ENCODE peak calls at places on chromosomes 6 and 20, in seven cellular contexts. N is epithelial cell of prostate; C is left lung; V is suprapubic skin; A is fibroblast of the aortic adventitia; W is EL; Y is activated CD8-positive, alpha-beta memory T cell treated with anti-CD3 and anti-CD28 coated beads for 4 hours. S is an unnamed sample.
A peak's percentile ranks its signal among the peaks of the same experiment; 100 is the strongest.

GRCh38 chr20:1477896-1478490 is 11.3 kb upstream of the NSFL1C start:
- DNase-seq in Y (no peak), A (no peak), V (no peak), C (no peak), N (no peak), W (no peak), S (no peak)

GRCh38 chr6:159233365-159234101 is 64.3 kb downstream of the FNDC1 start:
- DNase-seq in W (no peak), C (no peak), Y (no peak), N (no peak), A (no peak), V (no peak), S (no peak)

GRCh38 chr6:169159331-169159730 is 94.3 kb downstream of the THBS2 start:
- DNase-seq in V (no peak), C (no peak), Y (no peak), N (no peak), A (no peak), W (no peak), S (no peak)

GRCh38 chr6:167839755-167840154 is 13.0 kb downstream of the AFDN start:
- DNase-seq in C (no peak), Y (no peak), V (no peak), N (no peak), A (no peak), W (no peak), S (no peak)

GRCh38 chr6:109373333-109373732 is 8.9 kb downstream of the CD164 start:
- DNase-seq in N (no peak), A (no peak), W (no peak), V (no peak), Y (no peak), C (no peak), S (no peak)

GRCh38 chr6:88843040-88843439 is 120.4 kb downstream of the RNGTT start:
- DNase-seq in Y (no peak), V (no peak), C (no peak), A (peak; percentile 88), N (no peak), W (peak; percentile 68), S (no peak)

GRCh38 chr6:33297956-33298772 is 578 bp downstream of the RGL2 start:
- DNase-seq in C (peak; percentile 81), Y (no peak), W (peak; percentile 93), V (peak; percentile 89), N (peak; percentile 76), A (peak; percentile 79), S (peak; percentile 74)

GRCh38 chr20:62292115-62292514 is 10.7 kb upstream of the ADRM1 start:
- DNase-seq in A (no peak), C (no peak), Y (no peak), W (no peak), N (no peak), V (no peak), S (no peak)

GRCh38 chr6:1415416-1416063 is 26.2 kb downstream of the FOXF2 start:
- DNase-seq in N (no peak), A (no peak), Y (no peak), W (no peak), V (peak; percentile 26), C (no peak), S (no peak)

GRCh38 chr6:53358440-53359087 is 9.8 kb upstream of the ELOVL5 start:
- DNase-seq in V (no peak), W (no peak), C (no peak), N (no peak), A (no peak), Y (no peak), S (peak; percentile 47)

GRCh38 chr20:58309607-58310290 is at the start of gene RAB22A:
- DNase-seq in A (peak; percentile 77), Y (peak; percentile 58), W (peak; percentile 78), N (no peak), V (peak; percentile 87), C (peak; percentile 84), S (peak; percentile 86)

GRCh38 chr6:29976588-29977424 is 34.5 kb downstream of the HLA-A start:
- DNase-seq in Y (no peak), C (peak; percentile 88), A (peak; percentile 68), V (peak; percentile 90), W (peak; percentile 80), N (no peak), S (peak; percentile 87)

GRCh38 chr6:1070085-1070521 is 241.8 kb upstream of the FOXQ1 start:
- DNase-seq in V (no peak), N (no peak), Y (no peak), C (no peak), A (peak; percentile 51), W (no peak), S (no peak)

GRCh38 chr6:161142957-161143296 is 130.9 kb downstream of the AGPAT4 start:
- DNase-seq in V (no peak), Y (no peak), N (no peak), A (no peak), W (no peak), C (no peak), S (no peak)

GRCh38 chr20:13546497-13547131 is 92.1 kb downstream of the TASP1 start:
- DNase-seq in N (no peak), V (peak; percentile 87), Y (peak; percentile 27), A (peak; percentile 77), C (peak; percentile 70), W (peak; percentile 71), S (peak; percentile 81)

GRCh38 chr6:65924411-65924810 is 217.4 kb upstream of the EYS start:
- DNase-seq in Y (no peak), A (no peak), W (no peak), C (no peak), V (no peak), N (no peak), S (no peak)

GRCh38 chr20:16671753-16672152 is 58.1 kb upstream of the SNRPB2 start:
- DNase-seq in C (no peak), W (no peak), V (no peak), N (no peak), Y (no peak), A (no peak), S (no peak)

GRCh38 chr6:84645563-84646266 is 118.7 kb downstream of the TBX18 start:
- DNase-seq in N (peak; percentile 16), W (peak; percentile 78), A (peak; percentile 77), C (no peak), V (no peak), Y (no peak), S (no peak)

GRCh38 chr20:38001981-38002380 is 31.3 kb downstream of the TTI1 start:
- DNase-seq in C (no peak), V (no peak), N (no peak), W (peak; percentile 18), Y (no peak), A (peak; percentile 56), S (no peak)

GRCh38 chr6:11815231-11815630 is 36.6 kb upstream of the ADTRP start:
- DNase-seq in C (no peak), Y (no peak), V (no peak), W (peak; percentile 55), N (no peak), A (peak; percentile 50), S (no peak)

GRCh38 chr6:144277605-144278227 is 7.4 kb upstream of the UTRN start:
- DNase-seq in W (no peak), A (no peak), V (no peak), N (no peak), Y (no peak), C (no peak), S (no peak)

GRCh38 chr6:33314943-33315752 is 1.3 kb upstream of the TAPBP start:
- DNase-seq in N (no peak), V (no peak), C (peak; percentile 72), Y (no peak), W (peak; percentile 32), A (no peak), S (peak; percentile 51)

GRCh38 chr6:43093361-43094289 is 17.5 kb downstream of the PTK7 start:
- DNase-seq in N (no peak), V (no peak), Y (no peak), W (peak; percentile 88), C (no peak), A (peak; percentile 90), S (no peak)

GRCh38 chr6:154566866-154567265 is 56.4 kb upstream of the CNKSR3 start:
- DNase-seq in N (no peak), C (no peak), V (no peak), Y (no peak), W (no peak), A (no peak), S (no peak)

GRCh38 chr6:110270166-110270565 is 88.0 kb downstream of the METTL24 start:
- DNase-seq in W (peak; percentile 34), V (no peak), A (no peak), C (no peak), Y (no peak), N (no peak), S (no peak)

GRCh38 chr6:139979021-139979721 is 604.7 kb upstream of the CITED2 start:
- DNase-seq in Y (no peak), V (no peak), C (no peak), A (no peak), N (no peak), W (no peak), S (no peak)

GRCh38 chr20:17543531-17543961 is 12.4 kb upstream of the BFSP1 start:
- DNase-seq in W (peak; percentile 54), Y (no peak), A (peak; percentile 78), C (no peak), N (no peak), V (no peak), S (no peak)

GRCh38 chr6:114364295-114364694 is 21.5 kb upstream of the HS3ST5 start:
- DNase-seq in N (peak; percentile 31), V (no peak), W (peak; percentile 32), C (no peak), A (no peak), Y (no peak), S (no peak)

GRCh38 chr6:155645328-155645727 is 189.7 kb upstream of the NOX3 start:
- DNase-seq in N (peak; percentile 41), W (peak; percentile 34), A (peak; percentile 9), V (no peak), C (no peak), Y (no peak), S (no peak)

GRCh38 chr6:15888798-15889772 is 226.3 kb upstream of the DTNBP1 start:
- DNase-seq in N (no peak), W (no peak), V (no peak), Y (no peak), A (no peak), C (no peak), S (no peak)

GRCh38 chr6:157143171-157143884 is 180.0 kb downstream of the TMEM242 start:
- DNase-seq in C (no peak), N (no peak), V (no peak), Y (no peak), A (peak; percentile 99), W (peak; percentile 86), S (no peak)

GRCh38 chr20:3993109-3993508 is 22.2 kb downstream of the RNF24 start:
- DNase-seq in V (no peak), W (no peak), Y (no peak), C (no peak), A (no peak), N (no peak), S (no peak)

GRCh38 chr20:16392346-16392745 is 180.9 kb downstream of the KIF16B start:
- DNase-seq in N (no peak), A (no peak), Y (no peak), W (no peak), C (no peak), V (no peak), S (no peak)

S was measured in RPMI8226.